ENCODE peak calls at places on chromosome 4, in six cellular contexts. One of them, this sample, is unnamed.
A peak's percentile ranks its signal among the peaks of the same experiment; 100 is the strongest.

GRCh38 chr4:20326977-20327376 is 75.3 kb downstream of the SLIT2 start:
- DNase-seq in neural crest cell: no peak
- DNase-seq in stimulated activated CD4-positive, alpha-beta T cell treated with anti-CD3 and anti-CD28 coated beads, Interleukin-1b, Interleukin-23, amount 100 ng/mL, for 1 hour: no peak
- DNase-seq in amygdala: no peak
- DNase-seq in T follicular helper cell: no peak
- DNase-seq in left colon: no peak
- DNase-seq in this sample: no peak

GRCh38 chr4:14529653-14530052 is 472.6 kb upstream of the CPEB2 start:
- DNase-seq in neural crest cell: no peak
- DNase-seq in stimulated activated CD4-positive, alpha-beta T cell treated with anti-CD3 and anti-CD28 coated beads, Interleukin-1b, Interleukin-23, amount 100 ng/mL, for 1 hour: no peak
- DNase-seq in amygdala: no peak
- DNase-seq in T follicular helper cell: no peak
- DNase-seq in left colon: no peak
- DNase-seq in this sample: no peak

GRCh38 chr4:41963105-41963504 is 18.5 kb upstream of the DCAF4L1 start:
- DNase-seq in neural crest cell: no peak
- DNase-seq in stimulated activated CD4-positive, alpha-beta T cell treated with anti-CD3 and anti-CD28 coated beads, Interleukin-1b, Interleukin-23, amount 100 ng/mL, for 1 hour: no peak
- DNase-seq in amygdala: no peak
- DNase-seq in T follicular helper cell: no peak
- DNase-seq in left colon: no peak
- DNase-seq in this sample: no peak

GRCh38 chr4:143282170-143282760 is 54.4 kb upstream of the GAB1 start:
- DNase-seq in neural crest cell: no peak
- DNase-seq in stimulated activated CD4-positive, alpha-beta T cell treated with anti-CD3 and anti-CD28 coated beads, Interleukin-1b, Interleukin-23, amount 100 ng/mL, for 1 hour: no peak
- DNase-seq in amygdala: no peak
- DNase-seq in T follicular helper cell: no peak
- DNase-seq in left colon: no peak
- DNase-seq in this sample: no peak

GRCh38 chr4:156790866-156791265 is 180.7 kb downstream of the PDGFC start:
- DNase-seq in neural crest cell: no peak
- DNase-seq in stimulated activated CD4-positive, alpha-beta T cell treated with anti-CD3 and anti-CD28 coated beads, Interleukin-1b, Interleukin-23, amount 100 ng/mL, for 1 hour: no peak
- DNase-seq in amygdala: no peak
- DNase-seq in T follicular helper cell: no peak
- DNase-seq in left colon: no peak
- DNase-seq in this sample: no peak

GRCh38 chr4:55184600-55185523 is 59.5 kb upstream of the KDR start:
- DNase-seq in neural crest cell: no peak
- DNase-seq in stimulated activated CD4-positive, alpha-beta T cell treated with anti-CD3 and anti-CD28 coated beads, Interleukin-1b, Interleukin-23, amount 100 ng/mL, for 1 hour: no peak
- DNase-seq in amygdala: no peak
- DNase-seq in T follicular helper cell: peak; percentile 6
- DNase-seq in left colon: peak; percentile 51
- DNase-seq in this sample: peak; percentile 16

GRCh38 chr4:1793940-1794808 is 1.1 kb downstream of the FGFR3 start:
- DNase-seq in neural crest cell: no peak
- DNase-seq in stimulated activated CD4-positive, alpha-beta T cell treated with anti-CD3 and anti-CD28 coated beads, Interleukin-1b, Interleukin-23, amount 100 ng/mL, for 1 hour: no peak
- DNase-seq in amygdala: no peak
- DNase-seq in T follicular helper cell: no peak
- DNase-seq in left colon: no peak
- DNase-seq in this sample: peak; percentile 42

GRCh38 chr4:38193464-38193863 is 233.3 kb downstream of the PTTG2 start:
- DNase-seq in neural crest cell: no peak
- DNase-seq in stimulated activated CD4-positive, alpha-beta T cell treated with anti-CD3 and anti-CD28 coated beads, Interleukin-1b, Interleukin-23, amount 100 ng/mL, for 1 hour: no peak
- DNase-seq in amygdala: no peak
- DNase-seq in T follicular helper cell: no peak
- DNase-seq in left colon: no peak
- DNase-seq in this sample: no peak

GRCh38 chr4:143489116-143489515 is 24.4 kb upstream of the SMARCA5 start:
- DNase-seq in neural crest cell: no peak
- DNase-seq in stimulated activated CD4-positive, alpha-beta T cell treated with anti-CD3 and anti-CD28 coated beads, Interleukin-1b, Interleukin-23, amount 100 ng/mL, for 1 hour: no peak
- DNase-seq in amygdala: no peak
- DNase-seq in T follicular helper cell: no peak
- DNase-seq in left colon: no peak
- DNase-seq in this sample: no peak

GRCh38 chr4:164779811-164780216 is 25.9 kb downstream of the SMIM31 start:
- DNase-seq in neural crest cell: peak; percentile 47
- DNase-seq in stimulated activated CD4-positive, alpha-beta T cell treated with anti-CD3 and anti-CD28 coated beads, Interleukin-1b, Interleukin-23, amount 100 ng/mL, for 1 hour: no peak
- DNase-seq in amygdala: no peak
- DNase-seq in T follicular helper cell: no peak
- DNase-seq in left colon: no peak
- DNase-seq in this sample: peak; percentile 51

GRCh38 chr4:10605746-10606482 is 78.7 kb downstream of the CLNK start:
- DNase-seq in neural crest cell: no peak
- DNase-seq in stimulated activated CD4-positive, alpha-beta T cell treated with anti-CD3 and anti-CD28 coated beads, Interleukin-1b, Interleukin-23, amount 100 ng/mL, for 1 hour: no peak
- DNase-seq in amygdala: no peak
- DNase-seq in T follicular helper cell: no peak
- DNase-seq in left colon: no peak
- DNase-seq in this sample: no peak

GRCh38 chr4:144894525-144894924 is 203.5 kb downstream of the ANAPC10 start:
- DNase-seq in neural crest cell: no peak
- DNase-seq in stimulated activated CD4-positive, alpha-beta T cell treated with anti-CD3 and anti-CD28 coated beads, Interleukin-1b, Interleukin-23, amount 100 ng/mL, for 1 hour: no peak
- DNase-seq in amygdala: no peak
- DNase-seq in T follicular helper cell: no peak
- DNase-seq in left colon: no peak
- DNase-seq in this sample: no peak

GRCh38 chr4:34202154-34202553 is 2042.2 kb downstream of the ARAP2 start:
- DNase-seq in neural crest cell: no peak
- DNase-seq in stimulated activated CD4-positive, alpha-beta T cell treated with anti-CD3 and anti-CD28 coated beads, Interleukin-1b, Interleukin-23, amount 100 ng/mL, for 1 hour: no peak
- DNase-seq in amygdala: no peak
- DNase-seq in T follicular helper cell: no peak
- DNase-seq in left colon: no peak
- DNase-seq in this sample: no peak

GRCh38 chr4:52234539-52235174 is 183.6 kb downstream of the SPATA18 start:
- DNase-seq in neural crest cell: no peak
- DNase-seq in stimulated activated CD4-positive, alpha-beta T cell treated with anti-CD3 and anti-CD28 coated beads, Interleukin-1b, Interleukin-23, amount 100 ng/mL, for 1 hour: no peak
- DNase-seq in amygdala: no peak
- DNase-seq in T follicular helper cell: no peak
- DNase-seq in left colon: no peak
- DNase-seq in this sample: peak; percentile 53

GRCh38 chr4:89329280-89329679 is 21.7 kb upstream of the GPRIN3 start:
- DNase-seq in neural crest cell: no peak
- DNase-seq in stimulated activated CD4-positive, alpha-beta T cell treated with anti-CD3 and anti-CD28 coated beads, Interleukin-1b, Interleukin-23, amount 100 ng/mL, for 1 hour: no peak
- DNase-seq in amygdala: no peak
- DNase-seq in T follicular helper cell: no peak
- DNase-seq in left colon: no peak
- DNase-seq in this sample: no peak

GRCh38 chr4:112112590-112113170 is 32.6 kb upstream of the FAM241A start:
- DNase-seq in neural crest cell: no peak
- DNase-seq in stimulated activated CD4-positive, alpha-beta T cell treated with anti-CD3 and anti-CD28 coated beads, Interleukin-1b, Interleukin-23, amount 100 ng/mL, for 1 hour: no peak
- DNase-seq in amygdala: no peak
- DNase-seq in T follicular helper cell: no peak
- DNase-seq in left colon: no peak
- DNase-seq in this sample: no peak

GRCh38 chr4:119020158-119020557 is 115.5 kb upstream of the MYOZ2 start:
- DNase-seq in neural crest cell: no peak
- DNase-seq in stimulated activated CD4-positive, alpha-beta T cell treated with anti-CD3 and anti-CD28 coated beads, Interleukin-1b, Interleukin-23, amount 100 ng/mL, for 1 hour: no peak
- DNase-seq in amygdala: no peak
- DNase-seq in T follicular helper cell: no peak
- DNase-seq in left colon: no peak
- DNase-seq in this sample: no peak

GRCh38 chr4:188110741-188111458 is 1.5 kb upstream of the TRIML2 start:
- DNase-seq in neural crest cell: no peak
- DNase-seq in stimulated activated CD4-positive, alpha-beta T cell treated with anti-CD3 and anti-CD28 coated beads, Interleukin-1b, Interleukin-23, amount 100 ng/mL, for 1 hour: no peak
- DNase-seq in amygdala: no peak
- DNase-seq in T follicular helper cell: no peak
- DNase-seq in left colon: no peak
- DNase-seq in this sample: no peak

GRCh38 chr4:91829531-91829930 is 474.2 kb upstream of the GRID2 start:
- DNase-seq in neural crest cell: no peak
- DNase-seq in stimulated activated CD4-positive, alpha-beta T cell treated with anti-CD3 and anti-CD28 coated beads, Interleukin-1b, Interleukin-23, amount 100 ng/mL, for 1 hour: no peak
- DNase-seq in amygdala: no peak
- DNase-seq in T follicular helper cell: no peak
- DNase-seq in left colon: no peak
- DNase-seq in this sample: no peak

GRCh38 chr4:100517864-100518341 is at the start of gene EMCN:
- DNase-seq in neural crest cell: no peak
- DNase-seq in stimulated activated CD4-positive, alpha-beta T cell treated with anti-CD3 and anti-CD28 coated beads, Interleukin-1b, Interleukin-23, amount 100 ng/mL, for 1 hour: no peak
- DNase-seq in amygdala: no peak
- DNase-seq in T follicular helper cell: no peak
- DNase-seq in left colon: no peak
- DNase-seq in this sample: no peak

GRCh38 chr4:828641-829271 is 2.8 kb upstream of the CPLX1 start:
- DNase-seq in neural crest cell: no peak
- DNase-seq in stimulated activated CD4-positive, alpha-beta T cell treated with anti-CD3 and anti-CD28 coated beads, Interleukin-1b, Interleukin-23, amount 100 ng/mL, for 1 hour: no peak
- DNase-seq in amygdala: no peak
- DNase-seq in T follicular helper cell: no peak
- DNase-seq in left colon: no peak
- DNase-seq in this sample: peak; percentile 30

GRCh38 chr4:146340798-146341197 is 126.5 kb downstream of the REELD1 start:
- DNase-seq in neural crest cell: no peak
- DNase-seq in stimulated activated CD4-positive, alpha-beta T cell treated with anti-CD3 and anti-CD28 coated beads, Interleukin-1b, Interleukin-23, amount 100 ng/mL, for 1 hour: no peak
- DNase-seq in amygdala: no peak
- DNase-seq in T follicular helper cell: no peak
- DNase-seq in left colon: no peak
- DNase-seq in this sample: no peak

GRCh38 chr4:17578482-17578891 is 1.5 kb downstream of the LAP3 start:
- DNase-seq in neural crest cell: no peak
- DNase-seq in stimulated activated CD4-positive, alpha-beta T cell treated with anti-CD3 and anti-CD28 coated beads, Interleukin-1b, Interleukin-23, amount 100 ng/mL, for 1 hour: no peak
- DNase-seq in amygdala: no peak
- DNase-seq in T follicular helper cell: no peak
- DNase-seq in left colon: no peak
- DNase-seq in this sample: no peak

GRCh38 chr4:105149771-105150170 is 3.1 kb downstream of the TET2 start:
- DNase-seq in neural crest cell: no peak
- DNase-seq in stimulated activated CD4-positive, alpha-beta T cell treated with anti-CD3 and anti-CD28 coated beads, Interleukin-1b, Interleukin-23, amount 100 ng/mL, for 1 hour: no peak
- DNase-seq in amygdala: no peak
- DNase-seq in T follicular helper cell: no peak
- DNase-seq in left colon: no peak
- DNase-seq in this sample: no peak

GRCh38 chr4:39533541-39533940 is 6.3 kb upstream of the UGDH start:
- DNase-seq in neural crest cell: no peak
- DNase-seq in stimulated activated CD4-positive, alpha-beta T cell treated with anti-CD3 and anti-CD28 coated beads, Interleukin-1b, Interleukin-23, amount 100 ng/mL, for 1 hour: no peak
- DNase-seq in amygdala: no peak
- DNase-seq in T follicular helper cell: no peak
- DNase-seq in left colon: no peak
- DNase-seq in this sample: no peak

GRCh38 chr4:3422808-3423297 is 18.9 kb upstream of the HGFAC start:
- DNase-seq in neural crest cell: no peak
- DNase-seq in stimulated activated CD4-positive, alpha-beta T cell treated with anti-CD3 and anti-CD28 coated beads, Interleukin-1b, Interleukin-23, amount 100 ng/mL, for 1 hour: no peak
- DNase-seq in amygdala: no peak
- DNase-seq in T follicular helper cell: no peak
- DNase-seq in left colon: no peak
- DNase-seq in this sample: no peak

GRCh38 chr4:158121203-158121586 is 51.6 kb downstream of the GASK1B start:
- DNase-seq in neural crest cell: no peak
- DNase-seq in stimulated activated CD4-positive, alpha-beta T cell treated with anti-CD3 and anti-CD28 coated beads, Interleukin-1b, Interleukin-23, amount 100 ng/mL, for 1 hour: no peak
- DNase-seq in amygdala: no peak
- DNase-seq in T follicular helper cell: no peak
- DNase-seq in left colon: no peak
- DNase-seq in this sample: no peak

GRCh38 chr4:132593717-132594400 is 555.2 kb upstream of the PCDH10 start:
- DNase-seq in neural crest cell: no peak
- DNase-seq in stimulated activated CD4-positive, alpha-beta T cell treated with anti-CD3 and anti-CD28 coated beads, Interleukin-1b, Interleukin-23, amount 100 ng/mL, for 1 hour: no peak
- DNase-seq in amygdala: no peak
- DNase-seq in T follicular helper cell: no peak
- DNase-seq in left colon: no peak
- DNase-seq in this sample: no peak

GRCh38 chr4:123741906-123742305 is 345.3 kb downstream of the SPRY1 start:
- DNase-seq in neural crest cell: no peak
- DNase-seq in stimulated activated CD4-positive, alpha-beta T cell treated with anti-CD3 and anti-CD28 coated beads, Interleukin-1b, Interleukin-23, amount 100 ng/mL, for 1 hour: no peak
- DNase-seq in amygdala: no peak
- DNase-seq in T follicular helper cell: no peak
- DNase-seq in left colon: no peak
- DNase-seq in this sample: no peak

GRCh38 chr4:72767903-72768817 is 199.1 kb upstream of the ADAMTS3 start:
- DNase-seq in neural crest cell: no peak
- DNase-seq in stimulated activated CD4-positive, alpha-beta T cell treated with anti-CD3 and anti-CD28 coated beads, Interleukin-1b, Interleukin-23, amount 100 ng/mL, for 1 hour: no peak
- DNase-seq in amygdala: no peak
- DNase-seq in T follicular helper cell: no peak
- DNase-seq in left colon: no peak
- DNase-seq in this sample: no peak

GRCh38 chr4:769511-769910 is 56.4 kb downstream of the CPLX1 start:
- DNase-seq in neural crest cell: no peak
- DNase-seq in stimulated activated CD4-positive, alpha-beta T cell treated with anti-CD3 and anti-CD28 coated beads, Interleukin-1b, Interleukin-23, amount 100 ng/mL, for 1 hour: no peak
- DNase-seq in amygdala: no peak
- DNase-seq in T follicular helper cell: no peak
- DNase-seq in left colon: no peak
- DNase-seq in this sample: no peak

GRCh38 chr4:151781026-151781425 is 20.2 kb upstream of the GATB start:
- DNase-seq in neural crest cell: no peak
- DNase-seq in stimulated activated CD4-positive, alpha-beta T cell treated with anti-CD3 and anti-CD28 coated beads, Interleukin-1b, Interleukin-23, amount 100 ng/mL, for 1 hour: no peak
- DNase-seq in amygdala: peak; percentile 24
- DNase-seq in T follicular helper cell: no peak
- DNase-seq in left colon: no peak
- DNase-seq in this sample: no peak

GRCh38 chr4:2867758-2868491 is 24.3 kb downstream of the ADD1 start:
- DNase-seq in neural crest cell: no peak
- DNase-seq in stimulated activated CD4-positive, alpha-beta T cell treated with anti-CD3 and anti-CD28 coated beads, Interleukin-1b, Interleukin-23, amount 100 ng/mL, for 1 hour: no peak
- DNase-seq in amygdala: peak; percentile 44
- DNase-seq in T follicular helper cell: no peak
- DNase-seq in left colon: no peak
- DNase-seq in this sample: no peak

GRCh38 chr4:186067757-186068385 is 1.1 kb upstream of the TLR3 start:
- DNase-seq in neural crest cell: no peak
- DNase-seq in stimulated activated CD4-positive, alpha-beta T cell treated with anti-CD3 and anti-CD28 coated beads, Interleukin-1b, Interleukin-23, amount 100 ng/mL, for 1 hour: no peak
- DNase-seq in amygdala: peak; percentile 39
- DNase-seq in T follicular helper cell: peak; percentile 1
- DNase-seq in left colon: peak; percentile 75
- DNase-seq in this sample: peak; percentile 27

GRCh38 chr4:105637409-105638258 is 70.9 kb downstream of the INTS12 start:
- DNase-seq in neural crest cell: no peak
- DNase-seq in stimulated activated CD4-positive, alpha-beta T cell treated with anti-CD3 and anti-CD28 coated beads, Interleukin-1b, Interleukin-23, amount 100 ng/mL, for 1 hour: no peak
- DNase-seq in amygdala: peak; percentile 75
- DNase-seq in T follicular helper cell: no peak
- DNase-seq in left colon: peak; percentile 79
- DNase-seq in this sample: peak; percentile 20

GRCh38 chr4:107893171-107894137 is 37.9 kb upstream of the CYP2U1 start:
- DNase-seq in neural crest cell: no peak
- DNase-seq in stimulated activated CD4-positive, alpha-beta T cell treated with anti-CD3 and anti-CD28 coated beads, Interleukin-1b, Interleukin-23, amount 100 ng/mL, for 1 hour: no peak
- DNase-seq in amygdala: no peak
- DNase-seq in T follicular helper cell: no peak
- DNase-seq in left colon: no peak
- DNase-seq in this sample: no peak

GRCh38 chr4:180057198-180057821 is 2185.9 kb upstream of the TENM3 start:
- DNase-seq in neural crest cell: no peak
- DNase-seq in stimulated activated CD4-positive, alpha-beta T cell treated with anti-CD3 and anti-CD28 coated beads, Interleukin-1b, Interleukin-23, amount 100 ng/mL, for 1 hour: no peak
- DNase-seq in amygdala: peak; percentile 29
- DNase-seq in T follicular helper cell: no peak
- DNase-seq in left colon: no peak
- DNase-seq in this sample: peak; percentile 15

GRCh38 chr4:169254546-169254983 is 16.2 kb downstream of the SH3RF1 start:
- DNase-seq in neural crest cell: no peak
- DNase-seq in stimulated activated CD4-positive, alpha-beta T cell treated with anti-CD3 and anti-CD28 coated beads, Interleukin-1b, Interleukin-23, amount 100 ng/mL, for 1 hour: no peak
- DNase-seq in amygdala: no peak
- DNase-seq in T follicular helper cell: no peak
- DNase-seq in left colon: no peak
- DNase-seq in this sample: no peak

GRCh38 chr4:72505314-72505744 is 63.7 kb downstream of the ADAMTS3 start:
- DNase-seq in neural crest cell: peak; percentile 6
- DNase-seq in stimulated activated CD4-positive, alpha-beta T cell treated with anti-CD3 and anti-CD28 coated beads, Interleukin-1b, Interleukin-23, amount 100 ng/mL, for 1 hour: no peak
- DNase-seq in amygdala: no peak
- DNase-seq in T follicular helper cell: no peak
- DNase-seq in left colon: no peak
- DNase-seq in this sample: peak; percentile 60

This sample was measured in HEK293T.